ENCODE peak calls at places on chromosomes 16 and 17, in eight cellular contexts. G is progenitor cell of endocrine pancreas, I is RWPE1, P is astrocyte of the spinal cord, Q is natural killer cell, S is Peyer's patch, L is omental fat pad, N is heart left ventricle. V is an unnamed sample.
A peak's percentile ranks its signal among the peaks of the same experiment; 100 is the strongest.

GRCh38 chr17:44906987-44907681 is 7.9 kb upstream of the EFTUD2 start:
- DNase-seq in P (no peak), N (no peak), Q (no peak), I (no peak), S (no peak), G (no peak), L (no peak), V (no peak)

GRCh38 chr17:51853857-51854256 is 304.7 kb downstream of the CA10 start:
- DNase-seq in S (no peak), Q (no peak), I (no peak), L (no peak), G (no peak), N (no peak), P (no peak), V (no peak)

GRCh38 chr17:37826497-37827115 is 81.7 kb upstream of the HNF1B start:
- DNase-seq in Q (no peak), L (no peak), S (peak; percentile 53), P (no peak), G (no peak), N (peak; percentile 41), I (no peak), V (no peak)

GRCh38 chr17:73803867-73804539 is 159.8 kb upstream of the SDK2 start:
- DNase-seq in P (no peak), N (no peak), S (peak; percentile 55), G (no peak), Q (no peak), I (no peak), L (no peak), V (no peak)

GRCh38 chr17:29726721-29727252 is 104.1 kb upstream of the CORO6 start:
- DNase-seq in P (peak; percentile 27), S (no peak), G (no peak), Q (no peak), L (no peak), N (no peak), I (no peak), V (no peak)

GRCh38 chr16:84043486-84044107 is 1.0 kb upstream of the SLC38A8 start:
- DNase-seq in L (no peak), S (no peak), N (peak; percentile 20), Q (no peak), G (no peak), P (no peak), I (no peak), V (no peak)

GRCh38 chr16:1706386-1707192 is 594 bp downstream of the MAPK8IP3 start:
- DNase-seq in I (peak; percentile 44), Q (no peak), L (no peak), N (no peak), P (no peak), G (no peak), S (no peak), V (no peak)

GRCh38 chr17:47806913-47807255 is 14.7 kb downstream of the OSBPL7 start:
- DNase-seq in S (peak; percentile 40), P (no peak), G (no peak), N (no peak), I (no peak), Q (no peak), L (no peak), V (no peak)

GRCh38 chr16:68760671-68761275 is 23.7 kb downstream of the CDH1 start:
- DNase-seq in P (no peak), N (no peak), L (no peak), G (no peak), I (peak; percentile 87), S (peak; percentile 58), Q (no peak), V (peak; percentile 73)

GRCh38 chr17:21774263-21774662 is 81.9 kb downstream of the KCNJ18 start:
- DNase-seq in Q (no peak), L (no peak), S (no peak), P (no peak), N (no peak), I (no peak), G (no peak), V (no peak)

GRCh38 chr16:27322858-27323780 is 9.3 kb downstream of the IL4R start:
- DNase-seq in Q (no peak), G (no peak), S (peak; percentile 88), I (peak; percentile 71), P (no peak), N (no peak), L (peak; percentile 4), V (peak; percentile 94)

GRCh38 chr16:88968589-88969280 is 8.3 kb downstream of the CBFA2T3 start:
- DNase-seq in P (no peak), L (no peak), G (no peak), N (no peak), S (no peak), I (no peak), Q (no peak), V (no peak)

GRCh38 chr16:69520800-69521602 is 44.8 kb upstream of the NFAT5 start:
- DNase-seq in S (peak; percentile 10), G (no peak), N (no peak), P (no peak), Q (no peak), L (no peak), I (no peak), V (no peak)

GRCh38 chr16:47503936-47504335 is 42.8 kb downstream of the PHKB start:
- DNase-seq in N (no peak), Q (no peak), G (no peak), P (peak; percentile 33), I (peak; percentile 49), L (no peak), S (peak; percentile 50), V (no peak)

GRCh38 chr17:32256012-32256694 is 9.5 kb upstream of the RHBDL3 start:
- DNase-seq in Q (no peak), I (no peak), S (no peak), N (no peak), L (no peak), G (no peak), P (no peak), V (no peak)

GRCh38 chr17:68734911-68735310 is 133.7 kb upstream of the FAM20A start:
- DNase-seq in I (no peak), P (no peak), G (no peak), N (no peak), S (no peak), Q (no peak), L (no peak), V (no peak)

GRCh38 chr17:68738044-68738443 is 136.9 kb upstream of the FAM20A start:
- DNase-seq in I (no peak), S (no peak), N (no peak), Q (no peak), L (no peak), P (no peak), G (no peak), V (no peak)

DNA sequence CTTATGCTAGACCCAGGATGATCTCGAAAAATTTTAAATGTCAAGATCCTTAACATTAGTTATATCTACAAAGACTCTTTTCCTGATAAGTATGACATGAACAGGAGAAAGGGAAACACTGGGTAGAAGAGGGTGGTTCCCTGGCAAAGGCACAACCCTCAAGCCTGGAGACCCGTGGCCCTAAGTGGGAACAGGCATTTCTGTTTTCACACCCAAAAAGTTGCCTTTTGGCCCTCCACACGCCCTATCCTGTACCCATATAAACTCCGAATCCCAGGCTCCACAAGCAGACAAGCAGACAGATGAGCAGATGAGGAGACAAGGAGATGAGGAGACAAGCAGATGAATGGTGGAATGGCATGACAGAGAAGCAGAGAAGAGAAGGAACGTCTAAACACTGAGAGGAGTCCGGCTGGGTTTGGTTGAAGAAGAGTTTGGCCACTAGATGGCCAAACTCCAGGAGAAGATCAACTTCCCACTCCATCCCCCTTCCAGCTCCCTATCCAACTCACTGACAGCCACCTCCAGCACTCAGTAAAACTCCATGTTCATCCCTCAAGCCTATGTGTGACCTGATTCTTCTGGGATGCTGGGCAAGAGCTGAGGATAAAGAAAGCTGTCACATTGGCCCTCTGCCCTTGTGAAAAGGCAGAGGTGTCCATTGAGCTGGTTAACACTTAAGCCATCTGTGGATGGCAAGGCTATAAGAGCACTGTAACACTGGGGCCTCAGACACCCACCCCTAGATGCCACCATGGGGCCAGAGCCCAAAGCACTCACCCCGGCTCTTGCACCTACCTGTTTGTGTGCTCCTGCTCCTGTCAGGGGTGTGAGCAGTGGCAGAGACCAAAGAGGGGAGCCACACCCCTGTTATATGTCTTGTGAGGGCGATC is 139.6 kb upstream of the FAM20A start:
- DNase-seq in N (no peak), G (no peak), L (no peak), I (no peak), S (no peak), Q (no peak), P (no peak), V (no peak)
- TF ChIP-seq CTCF in N (no peak), G (no peak), L (no peak), I (no peak), S (no peak), Q (no peak), P (peak; percentile 6), V (no peak)

GRCh38 chr16:20880867-20881866 is 19.0 kb downstream of the DCUN1D3 start:
- DNase-seq in N (no peak), G (no peak), Q (no peak), L (no peak), S (no peak), I (no peak), P (no peak), V (no peak)
- TF ChIP-seq CTCF in N (no peak), G (no peak), Q (no peak), L (no peak), S (no peak), I (no peak), P (no peak), V (no peak)

GRCh38 chr17:67439269-67439668 is 62.2 kb downstream of the PITPNC1 start:
- DNase-seq in L (no peak), G (no peak), P (no peak), I (no peak), N (no peak), S (no peak), Q (no peak), V (no peak)

GRCh38 chr17:67440311-67441051 is 63.4 kb downstream of the PITPNC1 start:
- DNase-seq in S (no peak), N (no peak), G (no peak), I (no peak), Q (no peak), P (no peak), L (no peak), V (no peak)

GRCh38 chr17:67443931-67444597 is 67.0 kb downstream of the PITPNC1 start:
- DNase-seq in L (no peak), I (no peak), G (no peak), P (peak; percentile 61), S (no peak), Q (no peak), N (no peak), V (no peak)

GRCh38 chr17:67441052-67441738 is 64.1 kb downstream of the PITPNC1 start:
- DNase-seq in S (peak; percentile 83), G (no peak), N (no peak), L (no peak), P (peak; percentile 74), Q (peak; percentile 62), I (peak; percentile 8), V (peak; percentile 24)

GRCh38 chr17:67442787-67443624 is 65.9 kb downstream of the PITPNC1 start:
- DNase-seq in L (no peak), N (no peak), Q (no peak), P (no peak), S (no peak), G (no peak), I (no peak), V (no peak)
- TF ChIP-seq CTCF in L (no peak), N (no peak), Q (no peak), P (no peak), S (no peak), G (no peak), I (no peak), V (no peak)

GRCh38 chr17:2798188-2798587 is 1.9 kb downstream of the RAP1GAP2 start:
- DNase-seq in S (no peak), L (no peak), I (no peak), G (no peak), Q (no peak), P (no peak), N (no peak), V (no peak)
- TF ChIP-seq CTCF in S (no peak), L (no peak), I (no peak), G (no peak), Q (no peak), P (no peak), N (no peak), V (no peak)

GRCh38 chr17:79832211-79833109 is 6.8 kb downstream of the CBX4 start:
- DNase-seq in Q (no peak), L (no peak), S (no peak), I (no peak), P (no peak), G (no peak), N (no peak), V (peak; percentile 87)
- TF ChIP-seq CTCF in Q (no peak), L (no peak), S (no peak), I (no peak), P (no peak), G (no peak), N (no peak), V (no peak)

V was measured in PC-9.